ENCODE peak calls at places on chromosome 15, in five cellular contexts. J, R, P, X and G are unnamed samples.

GRCh38 chr15:90820481-90820880 is 47.9 kb upstream of the FURIN start:
- DNase-seq in P (no peak), X (no peak), J (no peak), R (no peak), G (peak; percentile 81)

GRCh38 chr15:63389902-63390301 is 8.3 kb upstream of the CA12 start:
- DNase-seq in P (peak; percentile 77), R (no peak), J (no peak), X (no peak), G (no peak)

GRCh38 chr15:64279131-64279530 is 76.8 kb downstream of the CSNK1G1 start:
- DNase-seq in R (no peak), P (no peak), X (no peak), J (no peak), G (no peak)

GRCh38 chr15:82642656-82643055 is 4.5 kb downstream of the CPEB1 start:
- DNase-seq in R (no peak), J (no peak), P (no peak), X (no peak), G (no peak)

GRCh38 chr15:82552861-82553260 is 12.6 kb upstream of the RPS17 start:
- DNase-seq in P (no peak), R (no peak), X (no peak), J (no peak), G (no peak)

GRCh38 chr15:84949043-84949442 is 32.6 kb upstream of the PDE8A start:
- DNase-seq in P (no peak), J (no peak), R (no peak), X (no peak), G (no peak)

GRCh38 chr15:28990390-28990789 is 104.6 kb downstream of the APBA2 start:
- DNase-seq in R (no peak), P (no peak), J (no peak), X (no peak), G (no peak)

GRCh38 chr15:55829826-55830225 is 86.9 kb upstream of the PRTG start:
- DNase-seq in X (no peak), J (no peak), P (peak; percentile 69), R (no peak), G (no peak)

GRCh38 chr15:42092666-42093445 is 1.5 kb downstream of the PLA2G4D start:
- DNase-seq in P (no peak), R (no peak), X (no peak), J (no peak), G (no peak)

GRCh38 chr15:98612490-98613110 is 35.7 kb upstream of the IGF1R start:
- DNase-seq in X (no peak), R (no peak), P (no peak), J (no peak), G (no peak)

GRCh38 chr15:75672646-75673425 is 25.1 kb downstream of the SNX33 start:
- DNase-seq in J (no peak), P (peak; percentile 72), R (no peak), X (no peak), G (no peak)

GRCh38 chr15:31259562-31260252 is 66.9 kb upstream of the KLF13 start:
- DNase-seq in J (no peak), P (no peak), X (peak; percentile 3), R (no peak), G (peak; percentile 1)

GRCh38 chr15:31078461-31078860 is 23.1 kb downstream of the TRPM1 start:
- DNase-seq in J (no peak), X (no peak), P (no peak), R (no peak), G (no peak)

GRCh38 chr15:88645171-88646087 is 6.6 kb downstream of the ISG20 start:
- DNase-seq in J (no peak), X (peak; percentile 73), R (no peak), P (no peak), G (peak; percentile 30)

GRCh38 chr15:70794596-70795310 is 31.4 kb upstream of the UACA start:
- DNase-seq in P (no peak), X (no peak), R (no peak), J (no peak), G (no peak)

GRCh38 chr15:31427411-31427810 is 100.8 kb downstream of the KLF13 start:
- DNase-seq in J (no peak), P (peak; percentile 38), R (no peak), X (no peak), G (no peak)

GRCh38 chr15:39623550-39623931 is 42.7 kb downstream of the THBS1 start:
- DNase-seq in P (no peak), X (no peak), J (no peak), R (peak; percentile 20), G (no peak)

GRCh38 chr15:75016431-75016830 is 7.0 kb upstream of the PPCDC start:
- DNase-seq in R (no peak), P (no peak), J (no peak), X (no peak), G (no peak)

GRCh38 chr15:25179673-25180511 is 225.1 kb downstream of the SNRPN start:
- DNase-seq in X (peak; percentile 66), R (no peak), P (no peak), J (no peak), G (peak; percentile 57)

GRCh38 chr15:92812271-92812670 is 87.9 kb upstream of the CHD2 start:
- DNase-seq in X (no peak), J (no peak), R (no peak), P (peak; percentile 22), G (no peak)

GRCh38 chr15:52262364-52262763 is 33.2 kb downstream of the MYO5C start:
- DNase-seq in P (no peak), X (no peak), R (no peak), J (no peak), G (no peak)

GRCh38 chr15:78790027-78790426 is 21.2 kb downstream of the ADAMTS7 start:
- DNase-seq in P (no peak), R (peak; percentile 8), X (no peak), J (no peak), G (no peak)

GRCh38 chr15:74130089-74130848 is at the start of gene ISLR2:
- DNase-seq in J (no peak), X (no peak), P (no peak), R (no peak), G (no peak)

GRCh38 chr15:68470049-68470738 is 38.2 kb upstream of the ITGA11 start:
- DNase-seq in P (no peak), X (no peak), R (no peak), J (no peak), G (no peak)

GRCh38 chr15:68204776-68205557 is at the start of gene CALML4:
- DNase-seq in R (no peak), X (peak; percentile 93), P (no peak), J (no peak), G (no peak)

GRCh38 chr15:56811586-56811985 is 78.3 kb upstream of the ZNF280D start:
- DNase-seq in X (no peak), P (no peak), J (no peak), R (no peak), G (no peak)

GRCh38 chr15:96337991-96338771 is 7.7 kb downstream of the NR2F2 start:
- DNase-seq in X (no peak), R (no peak), J (no peak), P (no peak), G (no peak)

GRCh38 chr15:51681303-51681963 is at the start of gene SCG3:
- DNase-seq in P (peak; percentile 88), X (peak; percentile 94), R (peak; percentile 53), J (no peak), G (peak; percentile 92)

GRCh38 chr15:69973102-69973714 is 124.5 kb downstream of the TLE3 start:
- DNase-seq in R (peak; percentile 10), P (peak; percentile 79), J (no peak), X (no peak), G (no peak)

GRCh38 chr15:81758789-81759188 is 287.0 kb downstream of the MEX3B start:
- DNase-seq in P (no peak), X (no peak), R (no peak), J (no peak), G (no peak)

GRCh38 chr15:73573572-73573971 is 59.6 kb downstream of the NPTN start:
- DNase-seq in J (no peak), P (peak; percentile 61), R (no peak), X (no peak), G (no peak)

GRCh38 chr15:68507447-68507846 is 71.3 kb upstream of the CORO2B start:
- DNase-seq in P (no peak), X (no peak), R (no peak), J (no peak), G (no peak)